ENCODE peak calls at places on chromosomes 4 and X, in nine cellular contexts. X is right lobe of liver; F is HTR-8/SVneo; Z is T-helper 17 cell; Y is anterior cingulate cortex; C is kidney glomerular epithelial cell; J is posterior cingulate gyrus; R is AG04450; M is effector CD4-positive, alpha-beta T cell. O is an unnamed sample.

GRCh38 chr4:104064650-104065577 is 345.1 kb upstream of the TACR3 start:
- DNase-seq in X (peak), Z (no peak), J (peak), C (peak), F (peak), R (no peak), Y (no peak), M (no peak), O (peak)

GRCh38 chr4:98938386-98938785 is 9.5 kb upstream of the EIF4E start:
- DNase-seq in C (peak), Z (no peak), R (no peak), M (no peak), F (no peak), J (no peak), X (no peak), Y (no peak), O (no peak)

GRCh38 chr4:45502471-45502870 is 621.4 kb downstream of the GABRG1 start:
- DNase-seq in R (no peak), J (no peak), X (no peak), F (no peak), C (no peak), M (no peak), Z (no peak), Y (no peak), O (no peak)

GRCh38 chrX:46994096-46994495 is 81.9 kb downstream of the JADE3 start:
- DNase-seq in F (no peak), J (no peak), Z (no peak), M (no peak), X (no peak), C (no peak), Y (peak), R (no peak), O (no peak)

GRCh38 chr4:101415962-101416361 is 68.6 kb upstream of the PPP3CA start:
- DNase-seq in C (no peak), F (no peak), J (no peak), R (no peak), M (no peak), X (no peak), Z (no peak), Y (no peak), O (no peak)

GRCh38 chr4:4341861-4342650 is 44.8 kb upstream of the NSG1 start:
- DNase-seq in J (no peak), F (no peak), C (no peak), X (no peak), M (no peak), Z (no peak), Y (no peak), R (no peak), O (no peak)

GRCh38 chr4:6785572-6785925 is 3.0 kb downstream of the KIAA0232 start:
- DNase-seq in J (no peak), C (no peak), M (no peak), X (no peak), Z (no peak), R (no peak), F (no peak), Y (no peak), O (no peak)

GRCh38 chrX:138886769-138887168 is 175.3 kb upstream of the FGF13 start:
- DNase-seq in X (peak), R (no peak), F (no peak), M (no peak), C (no peak), Z (no peak), J (no peak), Y (no peak), O (peak)

GRCh38 chr4:16029329-16029728 is 54.5 kb downstream of the PROM1 start:
- DNase-seq in Y (no peak), C (peak), F (peak), Z (no peak), X (no peak), R (peak), M (no peak), J (no peak), O (no peak)

GRCh38 chrX:119790977-119791436 is 423 bp downstream of the RPL39 start:
- DNase-seq in Y (no peak), Z (peak), F (no peak), J (no peak), R (no peak), M (peak), C (no peak), X (peak), O (peak)

GRCh38 chr4:65046496-65047101 is 623.7 kb downstream of the EPHA5 start:
- DNase-seq in R (no peak), Y (no peak), M (no peak), X (no peak), J (no peak), F (peak), Z (no peak), C (peak), O (no peak)

GRCh38 chr4:80240976-80241375 is 25.5 kb upstream of the FGF5 start:
- DNase-seq in J (no peak), R (no peak), X (no peak), C (peak), M (no peak), Z (no peak), Y (no peak), F (peak), O (no peak)

GRCh38 chr4:157025898-157026297 is 50.1 kb upstream of the GLRB start:
- DNase-seq in J (no peak), X (no peak), M (no peak), F (no peak), Z (no peak), R (no peak), C (no peak), Y (no peak), O (no peak)

GRCh38 chrX:13518126-13518525 is 51.3 kb upstream of the EGFL6 start:
- DNase-seq in Z (no peak), Y (no peak), M (no peak), C (no peak), R (no peak), X (no peak), F (no peak), J (no peak), O (no peak)

GRCh38 chr4:76600447-76600846 is 165.4 kb downstream of the SHROOM3 start:
- DNase-seq in Z (no peak), F (no peak), J (no peak), R (no peak), C (no peak), M (no peak), X (no peak), Y (no peak), O (no peak)

GRCh38 chrX:40867352-40867751 is 132.0 kb upstream of the MED14 start:
- DNase-seq in Z (no peak), R (no peak), X (no peak), C (peak), J (no peak), Y (no peak), M (no peak), F (peak), O (no peak)

GRCh38 chr4:154293427-154293826 is 198.2 kb downstream of the DCHS2 start:
- DNase-seq in Z (no peak), Y (no peak), R (no peak), M (no peak), X (no peak), C (no peak), F (no peak), J (no peak), O (no peak)

GRCh38 chr4:164383187-164384181 is 370.4 kb upstream of the SMIM31 start:
- DNase-seq in M (no peak), R (no peak), Y (peak), Z (no peak), F (peak), X (no peak), C (peak), J (peak), O (peak)

GRCh38 chr4:25792200-25792791 is 70.5 kb downstream of the SEL1L3 start:
- DNase-seq in Z (no peak), R (no peak), X (peak), M (no peak), F (no peak), C (no peak), J (no peak), Y (no peak), O (no peak)

GRCh38 chr4:7964890-7965662 is 25.4 kb upstream of the AFAP1 start:
- DNase-seq in Y (no peak), X (no peak), R (no peak), M (peak), Z (peak), C (no peak), F (no peak), J (no peak), O (peak)

GRCh38 chrX:49959602-49960001 is 37.2 kb downstream of the CLCN5 start:
- DNase-seq in C (no peak), X (no peak), M (no peak), Y (no peak), J (no peak), Z (no peak), F (no peak), R (no peak), O (no peak)

GRCh38 chr4:1899149-1900086 is 28.2 kb downstream of the NSD2 start:
- DNase-seq in J (peak), M (peak), C (peak), Y (peak), X (peak), F (peak), Z (peak), R (peak), O (peak)